ENCODE peak calls at places on chromosomes 3 and 15, in nine cellular contexts. One of them, this sample, is unnamed.

GRCh38 chr3:174951023-174951422 is 91.9 kb downstream of the NAALADL2 start:
- DNase-seq in activated T-helper 9 cell treated with anti-CD3 and anti-CD28 coated beads, Interleukin-2, amount 50 U/mL, for 16 hours: no peak
- DNase-seq in stimulated activated CD8-positive, alpha-beta memory T cell treated with anti-CD3 and anti-CD28 coated beads, Interleukin-2, amount 100 ng/mL, for 48 hours: no peak
- DNase-seq in amniotic stem cell: peak; percentile 68
- DNase-seq in EL: peak; percentile 87
- DNase-seq in NCI-H1417: no peak
- DNase-seq in GM04504: no peak
- DNase-seq in NCI-H1105: no peak
- DNase-seq in fibroblast of pulmonary artery: peak; percentile 86
- DNase-seq in this sample: no peak

GRCh38 chr3:58054652-58055051 is 46.4 kb downstream of the FLNB start:
- DNase-seq in activated T-helper 9 cell treated with anti-CD3 and anti-CD28 coated beads, Interleukin-2, amount 50 U/mL, for 16 hours: no peak
- DNase-seq in stimulated activated CD8-positive, alpha-beta memory T cell treated with anti-CD3 and anti-CD28 coated beads, Interleukin-2, amount 100 ng/mL, for 48 hours: no peak
- DNase-seq in amniotic stem cell: no peak
- DNase-seq in EL: no peak
- DNase-seq in NCI-H1417: no peak
- DNase-seq in GM04504: no peak
- DNase-seq in NCI-H1105: no peak
- DNase-seq in fibroblast of pulmonary artery: no peak
- DNase-seq in this sample: no peak

GRCh38 chr3:149266733-149267132 is 45.1 kb upstream of the CP start:
- DNase-seq in activated T-helper 9 cell treated with anti-CD3 and anti-CD28 coated beads, Interleukin-2, amount 50 U/mL, for 16 hours: no peak
- DNase-seq in stimulated activated CD8-positive, alpha-beta memory T cell treated with anti-CD3 and anti-CD28 coated beads, Interleukin-2, amount 100 ng/mL, for 48 hours: no peak
- DNase-seq in amniotic stem cell: no peak
- DNase-seq in EL: peak; percentile 34
- DNase-seq in NCI-H1417: no peak
- DNase-seq in GM04504: peak; percentile 11
- DNase-seq in NCI-H1105: no peak
- DNase-seq in fibroblast of pulmonary artery: no peak
- DNase-seq in this sample: no peak

GRCh38 chr3:5013021-5013906 is 34.0 kb downstream of the BHLHE40 start:
- DNase-seq in activated T-helper 9 cell treated with anti-CD3 and anti-CD28 coated beads, Interleukin-2, amount 50 U/mL, for 16 hours: no peak
- DNase-seq in stimulated activated CD8-positive, alpha-beta memory T cell treated with anti-CD3 and anti-CD28 coated beads, Interleukin-2, amount 100 ng/mL, for 48 hours: no peak
- DNase-seq in amniotic stem cell: no peak
- DNase-seq in EL: peak; percentile 62
- DNase-seq in NCI-H1417: no peak
- DNase-seq in GM04504: no peak
- DNase-seq in NCI-H1105: no peak
- DNase-seq in fibroblast of pulmonary artery: no peak
- DNase-seq in this sample: peak; percentile 80

GRCh38 chr3:14451844-14452533 is 49.6 kb downstream of the SLC6A6 start:
- DNase-seq in activated T-helper 9 cell treated with anti-CD3 and anti-CD28 coated beads, Interleukin-2, amount 50 U/mL, for 16 hours: no peak
- DNase-seq in stimulated activated CD8-positive, alpha-beta memory T cell treated with anti-CD3 and anti-CD28 coated beads, Interleukin-2, amount 100 ng/mL, for 48 hours: no peak
- DNase-seq in amniotic stem cell: peak; percentile 68
- DNase-seq in EL: peak; percentile 96
- DNase-seq in NCI-H1417: no peak
- DNase-seq in GM04504: peak; percentile 86
- DNase-seq in NCI-H1105: no peak
- DNase-seq in fibroblast of pulmonary artery: peak; percentile 92
- DNase-seq in this sample: peak; percentile 46

GRCh38 chr3:87727783-87728182 is 331.0 kb downstream of the CGGBP1 start:
- DNase-seq in activated T-helper 9 cell treated with anti-CD3 and anti-CD28 coated beads, Interleukin-2, amount 50 U/mL, for 16 hours: no peak
- DNase-seq in stimulated activated CD8-positive, alpha-beta memory T cell treated with anti-CD3 and anti-CD28 coated beads, Interleukin-2, amount 100 ng/mL, for 48 hours: no peak
- DNase-seq in amniotic stem cell: no peak
- DNase-seq in EL: no peak
- DNase-seq in NCI-H1417: no peak
- DNase-seq in GM04504: no peak
- DNase-seq in NCI-H1105: no peak
- DNase-seq in fibroblast of pulmonary artery: no peak
- DNase-seq in this sample: no peak

GRCh38 chr15:25690673-25691543 is 172.2 kb downstream of the ATP10A start:
- DNase-seq in activated T-helper 9 cell treated with anti-CD3 and anti-CD28 coated beads, Interleukin-2, amount 50 U/mL, for 16 hours: no peak
- DNase-seq in stimulated activated CD8-positive, alpha-beta memory T cell treated with anti-CD3 and anti-CD28 coated beads, Interleukin-2, amount 100 ng/mL, for 48 hours: no peak
- DNase-seq in amniotic stem cell: peak; percentile 6
- DNase-seq in EL: peak; percentile 51
- DNase-seq in NCI-H1417: no peak
- DNase-seq in GM04504: peak; percentile 58
- DNase-seq in NCI-H1105: no peak
- DNase-seq in fibroblast of pulmonary artery: peak; percentile 59
- DNase-seq in this sample: no peak

GRCh38 chr15:101114146-101114545 is 137.7 kb downstream of the CHSY1 start:
- DNase-seq in activated T-helper 9 cell treated with anti-CD3 and anti-CD28 coated beads, Interleukin-2, amount 50 U/mL, for 16 hours: no peak
- DNase-seq in stimulated activated CD8-positive, alpha-beta memory T cell treated with anti-CD3 and anti-CD28 coated beads, Interleukin-2, amount 100 ng/mL, for 48 hours: no peak
- DNase-seq in amniotic stem cell: no peak
- DNase-seq in EL: no peak
- DNase-seq in NCI-H1417: no peak
- DNase-seq in GM04504: no peak
- DNase-seq in NCI-H1105: no peak
- DNase-seq in fibroblast of pulmonary artery: no peak
- DNase-seq in this sample: no peak

GRCh38 chr3:112699436-112699978 is 58.6 kb upstream of the CCDC80 start:
- DNase-seq in activated T-helper 9 cell treated with anti-CD3 and anti-CD28 coated beads, Interleukin-2, amount 50 U/mL, for 16 hours: no peak
- DNase-seq in stimulated activated CD8-positive, alpha-beta memory T cell treated with anti-CD3 and anti-CD28 coated beads, Interleukin-2, amount 100 ng/mL, for 48 hours: no peak
- DNase-seq in amniotic stem cell: no peak
- DNase-seq in EL: peak; percentile 89
- DNase-seq in NCI-H1417: no peak
- DNase-seq in GM04504: peak; percentile 32
- DNase-seq in NCI-H1105: no peak
- DNase-seq in fibroblast of pulmonary artery: peak; percentile 48
- DNase-seq in this sample: no peak

GRCh38 chr15:90286678-90287077 is 21.2 kb downstream of the NGRN start:
- DNase-seq in activated T-helper 9 cell treated with anti-CD3 and anti-CD28 coated beads, Interleukin-2, amount 50 U/mL, for 16 hours: peak; percentile 8
- DNase-seq in stimulated activated CD8-positive, alpha-beta memory T cell treated with anti-CD3 and anti-CD28 coated beads, Interleukin-2, amount 100 ng/mL, for 48 hours: no peak
- DNase-seq in amniotic stem cell: no peak
- DNase-seq in EL: peak; percentile 43
- DNase-seq in NCI-H1417: no peak
- DNase-seq in GM04504: no peak
- DNase-seq in NCI-H1105: no peak
- DNase-seq in fibroblast of pulmonary artery: peak; percentile 58
- DNase-seq in this sample: no peak

GRCh38 chr15:39391230-39391629 is 189.6 kb upstream of the THBS1 start:
- DNase-seq in activated T-helper 9 cell treated with anti-CD3 and anti-CD28 coated beads, Interleukin-2, amount 50 U/mL, for 16 hours: no peak
- DNase-seq in stimulated activated CD8-positive, alpha-beta memory T cell treated with anti-CD3 and anti-CD28 coated beads, Interleukin-2, amount 100 ng/mL, for 48 hours: no peak
- DNase-seq in amniotic stem cell: no peak
- DNase-seq in EL: peak; percentile 39
- DNase-seq in NCI-H1417: no peak
- DNase-seq in GM04504: no peak
- DNase-seq in NCI-H1105: no peak
- DNase-seq in fibroblast of pulmonary artery: peak; percentile 57
- DNase-seq in this sample: peak; percentile 44

GRCh38 chr3:23710555-23710954 is 95.2 kb upstream of the UBE2E1 start:
- DNase-seq in activated T-helper 9 cell treated with anti-CD3 and anti-CD28 coated beads, Interleukin-2, amount 50 U/mL, for 16 hours: no peak
- DNase-seq in stimulated activated CD8-positive, alpha-beta memory T cell treated with anti-CD3 and anti-CD28 coated beads, Interleukin-2, amount 100 ng/mL, for 48 hours: no peak
- DNase-seq in amniotic stem cell: no peak
- DNase-seq in EL: no peak
- DNase-seq in NCI-H1417: no peak
- DNase-seq in GM04504: peak; percentile 71
- DNase-seq in NCI-H1105: no peak
- DNase-seq in fibroblast of pulmonary artery: peak; percentile 96
- DNase-seq in this sample: peak; percentile 19

GRCh38 chr3:11850003-11850402 is 3.3 kb upstream of the TAMM41 start:
- DNase-seq in activated T-helper 9 cell treated with anti-CD3 and anti-CD28 coated beads, Interleukin-2, amount 50 U/mL, for 16 hours: no peak
- DNase-seq in stimulated activated CD8-positive, alpha-beta memory T cell treated with anti-CD3 and anti-CD28 coated beads, Interleukin-2, amount 100 ng/mL, for 48 hours: no peak
- DNase-seq in amniotic stem cell: no peak
- DNase-seq in EL: no peak
- DNase-seq in NCI-H1417: no peak
- DNase-seq in GM04504: no peak
- DNase-seq in NCI-H1105: no peak
- DNase-seq in fibroblast of pulmonary artery: no peak
- DNase-seq in this sample: no peak

GRCh38 chr3:126476166-126476975 is 680 bp upstream of the ZXDC start:
- DNase-seq in activated T-helper 9 cell treated with anti-CD3 and anti-CD28 coated beads, Interleukin-2, amount 50 U/mL, for 16 hours: no peak
- DNase-seq in stimulated activated CD8-positive, alpha-beta memory T cell treated with anti-CD3 and anti-CD28 coated beads, Interleukin-2, amount 100 ng/mL, for 48 hours: peak; percentile 18
- DNase-seq in amniotic stem cell: no peak
- DNase-seq in EL: no peak
- DNase-seq in NCI-H1417: peak; percentile 65
- DNase-seq in GM04504: no peak
- DNase-seq in NCI-H1105: peak; percentile 84
- DNase-seq in fibroblast of pulmonary artery: peak; percentile 39
- DNase-seq in this sample: peak; percentile 73

GRCh38 chr15:55515991-55516776 is 8.2 kb upstream of the DNAAF4 start:
- DNase-seq in activated T-helper 9 cell treated with anti-CD3 and anti-CD28 coated beads, Interleukin-2, amount 50 U/mL, for 16 hours: no peak
- DNase-seq in stimulated activated CD8-positive, alpha-beta memory T cell treated with anti-CD3 and anti-CD28 coated beads, Interleukin-2, amount 100 ng/mL, for 48 hours: no peak
- DNase-seq in amniotic stem cell: no peak
- DNase-seq in EL: no peak
- DNase-seq in NCI-H1417: no peak
- DNase-seq in GM04504: no peak
- DNase-seq in NCI-H1105: no peak
- DNase-seq in fibroblast of pulmonary artery: no peak
- DNase-seq in this sample: no peak

GRCh38 chr3:58639001-58639400 is 27.6 kb downstream of the FAM3D start:
- DNase-seq in activated T-helper 9 cell treated with anti-CD3 and anti-CD28 coated beads, Interleukin-2, amount 50 U/mL, for 16 hours: no peak
- DNase-seq in stimulated activated CD8-positive, alpha-beta memory T cell treated with anti-CD3 and anti-CD28 coated beads, Interleukin-2, amount 100 ng/mL, for 48 hours: no peak
- DNase-seq in amniotic stem cell: no peak
- DNase-seq in EL: peak; percentile 54
- DNase-seq in NCI-H1417: no peak
- DNase-seq in GM04504: no peak
- DNase-seq in NCI-H1105: no peak
- DNase-seq in fibroblast of pulmonary artery: peak; percentile 33
- DNase-seq in this sample: no peak

This sample was measured in left colon.